ENCODE peak calls at places on chromosomes 2 and 18, in six cellular contexts. F is sigmoid colon; K is effector memory CD4-positive, alpha-beta T cell; E is heart left ventricle; A is AG04450; Z is aorta. Y is an unnamed sample.

GRCh38 chr2:95062716-95063400 is 37.4 kb downstream of the MAL start:
- DNase-seq in F (peak; percentile 6), K (no peak), E (no peak), A (no peak), Z (no peak), Y (peak; percentile 62)

GRCh38 chr2:184689633-184690032 is 91.3 kb downstream of the ZNF804A start:
- DNase-seq in F (no peak), K (no peak), E (no peak), A (peak; percentile 6), Z (no peak), Y (no peak)

GRCh38 chr2:41877114-41877513 is 170.7 kb upstream of the PKDCC start:
- DNase-seq in F (no peak), K (no peak), E (no peak), A (no peak), Z (no peak), Y (no peak)

GRCh38 chr2:178280261-178280852 is 86.0 kb downstream of the OSBPL6 start:
- DNase-seq in F (no peak), K (no peak), E (peak; percentile 27), A (no peak), Z (no peak), Y (no peak)

GRCh38 chr2:21422050-21422449 is 298.3 kb downstream of the TDRD15 start:
- DNase-seq in F (no peak), K (no peak), E (no peak), A (no peak), Z (no peak), Y (peak; percentile 95)

GRCh38 chr2:61510674-61511671 is 27.2 kb downstream of the XPO1 start:
- DNase-seq in F (no peak), K (no peak), E (no peak), A (no peak), Z (no peak), Y (no peak)

GRCh38 chr2:72539145-72539552 is 286.7 kb downstream of the EXOC6B start:
- DNase-seq in F (no peak), K (no peak), E (no peak), A (no peak), Z (no peak), Y (no peak)

GRCh38 chr2:209334188-209335017 is 89.4 kb upstream of the MAP2 start:
- DNase-seq in F (no peak), K (no peak), E (peak; percentile 46), A (peak; percentile 13), Z (peak; percentile 55), Y (peak; percentile 76)

GRCh38 chr2:172046080-172046678 is 39.1 kb upstream of the DLX1 start:
- DNase-seq in F (no peak), K (no peak), E (no peak), A (no peak), Z (no peak), Y (no peak)

GRCh38 chr2:159677654-159678053 is 34.7 kb upstream of the MARCHF7 start:
- DNase-seq in F (no peak), K (no peak), E (no peak), A (no peak), Z (no peak), Y (no peak)

GRCh38 chr2:203718087-203718486 is 11.6 kb downstream of the CD28 start:
- DNase-seq in F (no peak), K (peak; percentile 49), E (no peak), A (no peak), Z (no peak), Y (no peak)

GRCh38 chr2:120866071-120866470 is 130.4 kb downstream of the GLI2 start:
- DNase-seq in F (no peak), K (no peak), E (no peak), A (no peak), Z (peak; percentile 20), Y (no peak)

GRCh38 chr2:120868366-120868765 is 132.7 kb downstream of the GLI2 start:
- DNase-seq in F (peak; percentile 50), K (no peak), E (no peak), A (no peak), Z (peak; percentile 23), Y (no peak)

GRCh38 chr2:120869036-120869435 is 133.4 kb downstream of the GLI2 start:
- DNase-seq in F (no peak), K (no peak), E (no peak), A (no peak), Z (peak; percentile 4), Y (no peak)

GRCh38 chr2:120866483-120867140 is 130.9 kb downstream of the GLI2 start:
- DNase-seq in F (peak; percentile 69), K (no peak), E (no peak), A (no peak), Z (peak; percentile 39), Y (no peak)

GRCh38 chr2:120867290-120868231 is 131.9 kb downstream of the GLI2 start:
- DNase-seq in F (peak; percentile 93), K (no peak), E (peak; percentile 75), A (no peak), Z (peak; percentile 91), Y (peak; percentile 78)
- H3K4me3 ChIP-seq in F (peak overlapping the region; percentile 35), K (no peak overlapping the region), E (peak overlapping the region; percentile 40), A (peak overlapping the region; percentile 57), Z (peak overlapping the region; percentile 29), Y (no peak overlapping the region)

DNA sequence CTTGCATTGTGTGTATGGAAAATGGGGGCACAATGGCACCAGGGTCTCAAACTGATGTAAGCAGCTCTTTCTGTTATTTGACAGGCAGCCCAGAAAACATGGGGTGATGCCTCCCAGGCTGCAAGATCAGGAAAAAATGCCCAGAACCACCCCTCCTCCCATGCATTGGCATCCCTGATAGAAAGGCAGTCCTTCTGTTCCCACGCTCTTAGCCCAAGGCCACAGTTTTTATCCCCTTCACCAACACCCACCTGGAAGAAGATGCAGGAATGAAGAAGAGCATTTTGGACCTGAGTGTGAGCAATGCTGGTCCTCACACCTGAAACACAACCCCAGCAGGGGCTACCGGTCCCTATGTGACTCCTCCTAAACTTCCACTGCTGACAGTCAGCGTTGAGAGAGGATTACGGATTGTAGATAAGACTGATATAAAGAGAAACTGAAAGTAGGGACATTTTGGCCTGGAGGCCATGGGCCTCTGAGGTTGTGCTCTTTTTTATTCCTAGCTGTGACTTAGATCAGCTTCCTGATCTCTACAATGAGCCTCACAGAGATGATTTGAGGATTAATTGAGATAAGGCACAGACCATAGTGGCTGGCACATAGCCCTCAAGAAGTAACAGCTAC is 386.0 kb upstream of the ATP5MC3 start:
- DNase-seq in F (no peak), K (no peak), E (no peak), A (no peak), Z (no peak), Y (peak; percentile 60)
- H3K4me3 ChIP-seq in F (no peak overlapping the region), K (no peak overlapping the region), E (no peak overlapping the region), A (no peak overlapping the region), Z (no peak overlapping the region), Y (no peak overlapping the region)

DNA sequence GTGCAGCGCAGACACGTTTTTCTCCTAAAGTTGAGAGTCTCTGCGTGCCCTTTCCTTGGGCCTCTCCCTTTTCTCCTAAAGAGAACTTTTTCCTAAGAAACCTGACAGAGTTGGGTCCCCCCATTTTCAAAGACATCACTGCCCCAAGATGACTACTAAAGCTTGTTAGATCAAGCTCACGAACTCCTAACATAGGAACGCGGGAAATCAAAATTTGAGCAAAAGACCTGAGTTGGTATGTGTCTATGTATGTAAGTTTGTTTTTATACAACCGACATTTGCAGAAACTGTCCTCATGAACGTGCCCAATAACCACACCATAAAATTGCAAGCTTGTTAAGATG is 1.3 kb downstream of the HOXD13 start:
- DNase-seq in F (no peak), K (no peak), E (no peak), A (no peak), Z (no peak), Y (no peak)
- H3K4me3 ChIP-seq in F (peak overlapping the region; percentile 66), K (no peak overlapping the region), E (no peak overlapping the region), A (no peak overlapping the region), Z (peak overlapping the region; percentile 14), Y (no peak overlapping the region)

GRCh38 chr2:71330585-71331330 is 824 bp upstream of the ZNF638 start:
- DNase-seq in F (no peak), K (no peak), E (no peak), A (no peak), Z (no peak), Y (peak; percentile 49)
- H3K4me3 ChIP-seq in F (peak overlapping the region; percentile 14), K (peak overlapping the region; percentile 95), E (peak overlapping the region; percentile 96), A (no peak overlapping the region), Z (no peak overlapping the region), Y (peak overlapping the region; percentile 21)

GRCh38 chr18:64167408-64167807 is 18.5 kb upstream of the LINC00305 start:
- DNase-seq in F (no peak), K (no peak), E (no peak), A (no peak), Z (no peak), Y (no peak)
- H3K4me3 ChIP-seq in F (no peak overlapping the region), K (no peak overlapping the region), E (no peak overlapping the region), A (no peak overlapping the region), Z (no peak overlapping the region), Y (no peak overlapping the region)

GRCh38 chr2:112836695-112837117 is at the start of gene IL1B:
- DNase-seq in F (no peak), K (no peak), E (no peak), A (peak; percentile 23), Z (no peak), Y (no peak)
- H3K4me3 ChIP-seq in F (no peak within 1 kb of the TSS), K (no peak within 1 kb of the TSS), E (peak within 1 kb of the TSS; percentile 39), A (peak within 1 kb of the TSS; percentile 21), Z (no peak within 1 kb of the TSS), Y (no peak within 1 kb of the TSS)

GRCh38 chr2:107712857-107713256 is 113.8 kb upstream of the RGPD4 start:
- DNase-seq in F (no peak), K (no peak), E (no peak), A (no peak), Z (no peak), Y (no peak)
- H3K4me3 ChIP-seq in F (no peak overlapping the region), K (no peak overlapping the region), E (no peak overlapping the region), A (peak overlapping the region; percentile 33), Z (no peak overlapping the region), Y (no peak overlapping the region)

DNA sequence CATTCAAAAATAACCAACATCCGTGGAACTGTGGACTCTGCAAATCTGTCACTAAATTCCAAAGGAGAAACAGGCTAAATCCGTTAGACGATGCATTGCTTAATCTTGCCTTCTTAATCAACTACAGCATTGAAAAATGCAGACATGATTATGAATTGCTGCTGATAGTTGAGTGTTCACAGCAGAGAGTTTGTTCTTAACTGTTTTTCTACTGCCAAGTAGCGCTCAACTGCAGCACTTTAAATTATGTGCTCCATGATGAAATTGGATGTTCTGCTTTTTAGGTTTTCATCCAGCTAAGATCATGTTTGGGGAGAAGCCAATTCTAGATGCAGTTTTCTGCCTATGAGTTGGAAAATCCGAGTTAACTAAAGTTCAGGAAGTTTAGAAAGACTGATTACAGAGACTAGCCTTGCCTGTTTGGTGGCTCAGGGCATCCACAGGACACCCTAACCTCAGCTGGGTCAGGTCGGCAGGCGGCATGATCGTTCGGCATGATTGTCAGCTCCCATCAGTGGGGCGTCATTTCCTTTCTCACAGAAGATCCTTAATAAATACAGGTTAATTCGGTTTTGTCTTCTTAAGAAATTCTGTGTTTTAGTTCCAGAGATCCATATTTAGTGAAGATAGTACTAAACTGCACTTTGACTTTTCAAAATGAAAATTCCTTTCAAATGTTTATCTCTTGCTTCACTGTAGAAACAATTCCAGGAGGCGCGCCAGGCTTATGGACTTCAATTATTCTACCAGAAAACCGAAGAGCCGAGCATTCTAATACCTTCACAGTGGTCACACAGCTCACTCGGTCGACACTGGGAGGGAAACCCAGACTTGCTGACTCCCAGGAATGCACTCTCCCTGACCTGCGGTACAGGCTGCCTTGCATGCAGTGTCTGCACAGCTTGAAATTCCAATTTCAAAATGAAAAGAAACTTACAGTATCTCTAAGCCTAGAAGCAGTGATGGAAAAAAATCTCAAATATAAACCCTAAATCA is 119.6 kb upstream of the PIEZO2 start:
- DNase-seq in F (peak; percentile 74), K (no peak), E (no peak), A (no peak), Z (no peak), Y (no peak)
- H3K4me3 ChIP-seq in F (no peak overlapping the region), K (no peak overlapping the region), E (no peak overlapping the region), A (peak overlapping the region; percentile 41), Z (peak overlapping the region; percentile 11), Y (no peak overlapping the region)

Y was measured in endodermal cell.